ENCODE peak calls at places on chromosomes 7 and 10, in seven cellular contexts. One of them, this sample, is unnamed.

GRCh38 chr7:83646027-83646426 is 2.9 kb downstream of the SEMA3E start:
- DNase-seq in hepatocyte: no peak
- DNase-seq in A172: no peak
- DNase-seq in GM10248: no peak
- DNase-seq in stimulated activated CD4-positive, alpha-beta T cell treated with anti-CD3 and anti-CD28 coated beads, Interleukin-1b, Interleukin-23, amount 100 ng/mL, for 24 hours: no peak
- DNase-seq in aorta: no peak
- DNase-seq in germinal center: no peak
- DNase-seq in this sample: no peak

GRCh38 chr10:43250925-43251663 is 15.8 kb downstream of the RASGEF1A start:
- DNase-seq in hepatocyte: no peak
- DNase-seq in A172: no peak
- DNase-seq in GM10248: no peak
- DNase-seq in stimulated activated CD4-positive, alpha-beta T cell treated with anti-CD3 and anti-CD28 coated beads, Interleukin-1b, Interleukin-23, amount 100 ng/mL, for 24 hours: no peak
- DNase-seq in aorta: no peak
- DNase-seq in germinal center: no peak
- DNase-seq in this sample: no peak

GRCh38 chr7:20408467-20408826 is 77.7 kb downstream of the ITGB8 start:
- DNase-seq in hepatocyte: no peak
- DNase-seq in A172: peak; percentile 19
- DNase-seq in GM10248: no peak
- DNase-seq in stimulated activated CD4-positive, alpha-beta T cell treated with anti-CD3 and anti-CD28 coated beads, Interleukin-1b, Interleukin-23, amount 100 ng/mL, for 24 hours: no peak
- DNase-seq in aorta: no peak
- DNase-seq in germinal center: no peak
- DNase-seq in this sample: no peak

GRCh38 chr10:97538401-97538800 is 34.2 kb upstream of the ANKRD2 start:
- DNase-seq in hepatocyte: no peak
- DNase-seq in A172: no peak
- DNase-seq in GM10248: no peak
- DNase-seq in stimulated activated CD4-positive, alpha-beta T cell treated with anti-CD3 and anti-CD28 coated beads, Interleukin-1b, Interleukin-23, amount 100 ng/mL, for 24 hours: no peak
- DNase-seq in aorta: peak; percentile 32
- DNase-seq in germinal center: no peak
- DNase-seq in this sample: no peak

GRCh38 chr10:126738001-126738400 is 67.5 kb upstream of the C10orf90 start:
- DNase-seq in hepatocyte: no peak
- DNase-seq in A172: no peak
- DNase-seq in GM10248: no peak
- DNase-seq in stimulated activated CD4-positive, alpha-beta T cell treated with anti-CD3 and anti-CD28 coated beads, Interleukin-1b, Interleukin-23, amount 100 ng/mL, for 24 hours: no peak
- DNase-seq in aorta: no peak
- DNase-seq in germinal center: no peak
- DNase-seq in this sample: no peak

GRCh38 chr7:135552148-135552547 is 5.6 kb upstream of the NUP205 start:
- DNase-seq in hepatocyte: no peak
- DNase-seq in A172: no peak
- DNase-seq in GM10248: no peak
- DNase-seq in stimulated activated CD4-positive, alpha-beta T cell treated with anti-CD3 and anti-CD28 coated beads, Interleukin-1b, Interleukin-23, amount 100 ng/mL, for 24 hours: no peak
- DNase-seq in aorta: no peak
- DNase-seq in germinal center: no peak
- DNase-seq in this sample: no peak

GRCh38 chr7:151705744-151706567 is 171.0 kb downstream of the PRKAG2 start:
- DNase-seq in hepatocyte: peak; percentile 68
- DNase-seq in A172: peak; percentile 63
- DNase-seq in GM10248: peak; percentile 47
- DNase-seq in stimulated activated CD4-positive, alpha-beta T cell treated with anti-CD3 and anti-CD28 coated beads, Interleukin-1b, Interleukin-23, amount 100 ng/mL, for 24 hours: no peak
- DNase-seq in aorta: no peak
- DNase-seq in germinal center: peak; percentile 25
- DNase-seq in this sample: no peak

GRCh38 chr7:115676080-115676479 is 354.5 kb downstream of the TFEC start:
- DNase-seq in hepatocyte: peak; percentile 28
- DNase-seq in A172: peak; percentile 29
- DNase-seq in GM10248: no peak
- DNase-seq in stimulated activated CD4-positive, alpha-beta T cell treated with anti-CD3 and anti-CD28 coated beads, Interleukin-1b, Interleukin-23, amount 100 ng/mL, for 24 hours: no peak
- DNase-seq in aorta: no peak
- DNase-seq in germinal center: no peak
- DNase-seq in this sample: peak; percentile 9

GRCh38 chr10:79316671-79317431 is 30.4 kb upstream of the PPIF start:
- DNase-seq in hepatocyte: no peak
- DNase-seq in A172: peak; percentile 53
- DNase-seq in GM10248: peak; percentile 62
- DNase-seq in stimulated activated CD4-positive, alpha-beta T cell treated with anti-CD3 and anti-CD28 coated beads, Interleukin-1b, Interleukin-23, amount 100 ng/mL, for 24 hours: no peak
- DNase-seq in aorta: peak; percentile 75
- DNase-seq in germinal center: peak; percentile 52
- DNase-seq in this sample: no peak

GRCh38 chr7:51317582-51317910 is 937 bp upstream of the COBL start:
- DNase-seq in hepatocyte: no peak
- DNase-seq in A172: no peak
- DNase-seq in GM10248: no peak
- DNase-seq in stimulated activated CD4-positive, alpha-beta T cell treated with anti-CD3 and anti-CD28 coated beads, Interleukin-1b, Interleukin-23, amount 100 ng/mL, for 24 hours: no peak
- DNase-seq in aorta: no peak
- DNase-seq in germinal center: no peak
- DNase-seq in this sample: no peak

GRCh38 chr10:91745086-91745831 is 53.0 kb upstream of the TNKS2 start:
- DNase-seq in hepatocyte: peak; percentile 62
- DNase-seq in A172: no peak
- DNase-seq in GM10248: no peak
- DNase-seq in stimulated activated CD4-positive, alpha-beta T cell treated with anti-CD3 and anti-CD28 coated beads, Interleukin-1b, Interleukin-23, amount 100 ng/mL, for 24 hours: no peak
- DNase-seq in aorta: no peak
- DNase-seq in germinal center: no peak
- DNase-seq in this sample: peak; percentile 18

GRCh38 chr7:33882040-33882800 is 23.1 kb upstream of the BMPER start:
- DNase-seq in hepatocyte: no peak
- DNase-seq in A172: no peak
- DNase-seq in GM10248: no peak
- DNase-seq in stimulated activated CD4-positive, alpha-beta T cell treated with anti-CD3 and anti-CD28 coated beads, Interleukin-1b, Interleukin-23, amount 100 ng/mL, for 24 hours: no peak
- DNase-seq in aorta: no peak
- DNase-seq in germinal center: no peak
- DNase-seq in this sample: peak; percentile 21

GRCh38 chr7:4681218-4681851 is 760 bp upstream of the FOXK1 start:
- DNase-seq in hepatocyte: no peak
- DNase-seq in A172: no peak
- DNase-seq in GM10248: no peak
- DNase-seq in stimulated activated CD4-positive, alpha-beta T cell treated with anti-CD3 and anti-CD28 coated beads, Interleukin-1b, Interleukin-23, amount 100 ng/mL, for 24 hours: no peak
- DNase-seq in aorta: no peak
- DNase-seq in germinal center: no peak
- DNase-seq in this sample: no peak

GRCh38 chr10:26046073-26046684 is 112.2 kb downstream of the MYO3A start:
- DNase-seq in hepatocyte: no peak
- DNase-seq in A172: no peak
- DNase-seq in GM10248: no peak
- DNase-seq in stimulated activated CD4-positive, alpha-beta T cell treated with anti-CD3 and anti-CD28 coated beads, Interleukin-1b, Interleukin-23, amount 100 ng/mL, for 24 hours: no peak
- DNase-seq in aorta: no peak
- DNase-seq in germinal center: no peak
- DNase-seq in this sample: no peak

GRCh38 chr7:132579260-132579899 is 3.1 kb upstream of the PLXNA4 start:
- DNase-seq in hepatocyte: no peak
- DNase-seq in A172: no peak
- DNase-seq in GM10248: no peak
- DNase-seq in stimulated activated CD4-positive, alpha-beta T cell treated with anti-CD3 and anti-CD28 coated beads, Interleukin-1b, Interleukin-23, amount 100 ng/mL, for 24 hours: no peak
- DNase-seq in aorta: no peak
- DNase-seq in germinal center: no peak
- DNase-seq in this sample: no peak

GRCh38 chr10:45154481-45154880 is 153.8 kb downstream of the ZNF22 start:
- DNase-seq in hepatocyte: no peak
- DNase-seq in A172: no peak
- DNase-seq in GM10248: no peak
- DNase-seq in stimulated activated CD4-positive, alpha-beta T cell treated with anti-CD3 and anti-CD28 coated beads, Interleukin-1b, Interleukin-23, amount 100 ng/mL, for 24 hours: no peak
- DNase-seq in aorta: no peak
- DNase-seq in germinal center: no peak
- DNase-seq in this sample: no peak

GRCh38 chr7:33039257-33039904 is 23.2 kb downstream of the NT5C3A start:
- DNase-seq in hepatocyte: no peak
- DNase-seq in A172: no peak
- DNase-seq in GM10248: peak; percentile 30
- DNase-seq in stimulated activated CD4-positive, alpha-beta T cell treated with anti-CD3 and anti-CD28 coated beads, Interleukin-1b, Interleukin-23, amount 100 ng/mL, for 24 hours: no peak
- DNase-seq in aorta: no peak
- DNase-seq in germinal center: peak; percentile 44
- DNase-seq in this sample: no peak

GRCh38 chr7:139680676-139681462 is 96.9 kb downstream of the HIPK2 start:
- DNase-seq in hepatocyte: peak; percentile 67
- DNase-seq in A172: peak; percentile 93
- DNase-seq in GM10248: no peak
- DNase-seq in stimulated activated CD4-positive, alpha-beta T cell treated with anti-CD3 and anti-CD28 coated beads, Interleukin-1b, Interleukin-23, amount 100 ng/mL, for 24 hours: peak; percentile 42
- DNase-seq in aorta: peak; percentile 94
- DNase-seq in germinal center: no peak
- DNase-seq in this sample: no peak

GRCh38 chr10:89216056-89216455 is 8.9 kb upstream of the CH25H start:
- DNase-seq in hepatocyte: no peak
- DNase-seq in A172: no peak
- DNase-seq in GM10248: no peak
- DNase-seq in stimulated activated CD4-positive, alpha-beta T cell treated with anti-CD3 and anti-CD28 coated beads, Interleukin-1b, Interleukin-23, amount 100 ng/mL, for 24 hours: no peak
- DNase-seq in aorta: no peak
- DNase-seq in germinal center: no peak
- DNase-seq in this sample: no peak

GRCh38 chr10:133318494-133319127 is 9.9 kb downstream of the ZNF511 start:
- DNase-seq in hepatocyte: peak; percentile 83
- DNase-seq in A172: no peak
- DNase-seq in GM10248: peak; percentile 74
- DNase-seq in stimulated activated CD4-positive, alpha-beta T cell treated with anti-CD3 and anti-CD28 coated beads, Interleukin-1b, Interleukin-23, amount 100 ng/mL, for 24 hours: no peak
- DNase-seq in aorta: peak; percentile 87
- DNase-seq in germinal center: peak; percentile 65
- DNase-seq in this sample: peak; percentile 71

GRCh38 chr10:131915990-131916766 is 15.4 kb downstream of the PPP2R2D start:
- DNase-seq in hepatocyte: no peak
- DNase-seq in A172: no peak
- DNase-seq in GM10248: no peak
- DNase-seq in stimulated activated CD4-positive, alpha-beta T cell treated with anti-CD3 and anti-CD28 coated beads, Interleukin-1b, Interleukin-23, amount 100 ng/mL, for 24 hours: no peak
- DNase-seq in aorta: no peak
- DNase-seq in germinal center: no peak
- DNase-seq in this sample: no peak

GRCh38 chr7:110442386-110442837 is 648.5 kb upstream of the LRRN3 start:
- DNase-seq in hepatocyte: peak; percentile 74
- DNase-seq in A172: peak; percentile 73
- DNase-seq in GM10248: peak; percentile 28
- DNase-seq in stimulated activated CD4-positive, alpha-beta T cell treated with anti-CD3 and anti-CD28 coated beads, Interleukin-1b, Interleukin-23, amount 100 ng/mL, for 24 hours: no peak
- DNase-seq in aorta: no peak
- DNase-seq in germinal center: no peak
- DNase-seq in this sample: peak; percentile 23

GRCh38 chr10:91296471-91296870 is 76.0 kb downstream of the PCGF5 start:
- DNase-seq in hepatocyte: no peak
- DNase-seq in A172: peak; percentile 53
- DNase-seq in GM10248: no peak
- DNase-seq in stimulated activated CD4-positive, alpha-beta T cell treated with anti-CD3 and anti-CD28 coated beads, Interleukin-1b, Interleukin-23, amount 100 ng/mL, for 24 hours: no peak
- DNase-seq in aorta: no peak
- DNase-seq in germinal center: no peak
- DNase-seq in this sample: no peak

GRCh38 chr10:58666024-58666423 is 153.4 kb downstream of the BICC1 start:
- DNase-seq in hepatocyte: peak; percentile 10
- DNase-seq in A172: peak; percentile 38
- DNase-seq in GM10248: no peak
- DNase-seq in stimulated activated CD4-positive, alpha-beta T cell treated with anti-CD3 and anti-CD28 coated beads, Interleukin-1b, Interleukin-23, amount 100 ng/mL, for 24 hours: no peak
- DNase-seq in aorta: no peak
- DNase-seq in germinal center: no peak
- DNase-seq in this sample: no peak

GRCh38 chr7:6433814-6434630 is 13.7 kb downstream of the DAGLB start:
- DNase-seq in hepatocyte: no peak
- DNase-seq in A172: no peak
- DNase-seq in GM10248: no peak
- DNase-seq in stimulated activated CD4-positive, alpha-beta T cell treated with anti-CD3 and anti-CD28 coated beads, Interleukin-1b, Interleukin-23, amount 100 ng/mL, for 24 hours: no peak
- DNase-seq in aorta: no peak
- DNase-seq in germinal center: no peak
- DNase-seq in this sample: no peak

GRCh38 chr10:126500185-126500584 is 111.9 kb upstream of the ADAM12 start:
- DNase-seq in hepatocyte: no peak
- DNase-seq in A172: peak; percentile 27
- DNase-seq in GM10248: no peak
- DNase-seq in stimulated activated CD4-positive, alpha-beta T cell treated with anti-CD3 and anti-CD28 coated beads, Interleukin-1b, Interleukin-23, amount 100 ng/mL, for 24 hours: no peak
- DNase-seq in aorta: no peak
- DNase-seq in germinal center: no peak
- DNase-seq in this sample: no peak

GRCh38 chr7:7761974-7762769 is 43.8 kb upstream of the RPA3 start:
- DNase-seq in hepatocyte: peak; percentile 49
- DNase-seq in A172: peak; percentile 54
- DNase-seq in GM10248: no peak
- DNase-seq in stimulated activated CD4-positive, alpha-beta T cell treated with anti-CD3 and anti-CD28 coated beads, Interleukin-1b, Interleukin-23, amount 100 ng/mL, for 24 hours: no peak
- DNase-seq in aorta: no peak
- DNase-seq in germinal center: peak; percentile 11
- DNase-seq in this sample: no peak

GRCh38 chr10:124523886-124524285 is 62.3 kb downstream of the LHPP start:
- DNase-seq in hepatocyte: no peak
- DNase-seq in A172: no peak
- DNase-seq in GM10248: no peak
- DNase-seq in stimulated activated CD4-positive, alpha-beta T cell treated with anti-CD3 and anti-CD28 coated beads, Interleukin-1b, Interleukin-23, amount 100 ng/mL, for 24 hours: no peak
- DNase-seq in aorta: no peak
- DNase-seq in germinal center: no peak
- DNase-seq in this sample: no peak

GRCh38 chr7:80284848-80285247 is 150.2 kb downstream of the GNAI1 start:
- DNase-seq in hepatocyte: peak; percentile 18
- DNase-seq in A172: peak; percentile 39
- DNase-seq in GM10248: no peak
- DNase-seq in stimulated activated CD4-positive, alpha-beta T cell treated with anti-CD3 and anti-CD28 coated beads, Interleukin-1b, Interleukin-23, amount 100 ng/mL, for 24 hours: no peak
- DNase-seq in aorta: no peak
- DNase-seq in germinal center: no peak
- DNase-seq in this sample: no peak

GRCh38 chr10:88693392-88694020 is 12.5 kb upstream of the LIPK start:
- DNase-seq in hepatocyte: no peak
- DNase-seq in A172: no peak
- DNase-seq in GM10248: no peak
- DNase-seq in stimulated activated CD4-positive, alpha-beta T cell treated with anti-CD3 and anti-CD28 coated beads, Interleukin-1b, Interleukin-23, amount 100 ng/mL, for 24 hours: no peak
- DNase-seq in aorta: no peak
- DNase-seq in germinal center: no peak
- DNase-seq in this sample: peak; percentile 13

GRCh38 chr10:100817268-100817839 is 72.0 kb downstream of the PAX2 start:
- DNase-seq in hepatocyte: no peak
- DNase-seq in A172: no peak
- DNase-seq in GM10248: no peak
- DNase-seq in stimulated activated CD4-positive, alpha-beta T cell treated with anti-CD3 and anti-CD28 coated beads, Interleukin-1b, Interleukin-23, amount 100 ng/mL, for 24 hours: no peak
- DNase-seq in aorta: peak; percentile 35
- DNase-seq in germinal center: no peak
- DNase-seq in this sample: peak; percentile 21

GRCh38 chr10:55065185-55065584 is 264.2 kb upstream of the PCDH15 start:
- DNase-seq in hepatocyte: peak; percentile 28
- DNase-seq in A172: no peak
- DNase-seq in GM10248: no peak
- DNase-seq in stimulated activated CD4-positive, alpha-beta T cell treated with anti-CD3 and anti-CD28 coated beads, Interleukin-1b, Interleukin-23, amount 100 ng/mL, for 24 hours: no peak
- DNase-seq in aorta: no peak
- DNase-seq in germinal center: no peak
- DNase-seq in this sample: no peak

GRCh38 chr7:83410989-83411591 is 237.8 kb downstream of the SEMA3E start:
- DNase-seq in hepatocyte: peak; percentile 72
- DNase-seq in A172: peak; percentile 45
- DNase-seq in GM10248: peak; percentile 8
- DNase-seq in stimulated activated CD4-positive, alpha-beta T cell treated with anti-CD3 and anti-CD28 coated beads, Interleukin-1b, Interleukin-23, amount 100 ng/mL, for 24 hours: no peak
- DNase-seq in aorta: no peak
- DNase-seq in germinal center: no peak
- DNase-seq in this sample: peak; percentile 48

GRCh38 chr7:26499316-26499897 is 207.7 kb downstream of the SNX10 start:
- DNase-seq in hepatocyte: no peak
- DNase-seq in A172: no peak
- DNase-seq in GM10248: no peak
- DNase-seq in stimulated activated CD4-positive, alpha-beta T cell treated with anti-CD3 and anti-CD28 coated beads, Interleukin-1b, Interleukin-23, amount 100 ng/mL, for 24 hours: no peak
- DNase-seq in aorta: no peak
- DNase-seq in germinal center: no peak
- DNase-seq in this sample: no peak

GRCh38 chr10:118958984-118959916 is 70.3 kb upstream of the NANOS1 start:
- DNase-seq in hepatocyte: peak; percentile 36
- DNase-seq in A172: peak; percentile 46
- DNase-seq in GM10248: no peak
- DNase-seq in stimulated activated CD4-positive, alpha-beta T cell treated with anti-CD3 and anti-CD28 coated beads, Interleukin-1b, Interleukin-23, amount 100 ng/mL, for 24 hours: no peak
- DNase-seq in aorta: no peak
- DNase-seq in germinal center: no peak
- DNase-seq in this sample: peak; percentile 76

GRCh38 chr7:100674441-100675407 is 1.2 kb downstream of the GNB2 start:
- DNase-seq in hepatocyte: peak; percentile 60
- DNase-seq in A172: no peak
- DNase-seq in GM10248: no peak
- DNase-seq in stimulated activated CD4-positive, alpha-beta T cell treated with anti-CD3 and anti-CD28 coated beads, Interleukin-1b, Interleukin-23, amount 100 ng/mL, for 24 hours: no peak
- DNase-seq in aorta: peak; percentile 80
- DNase-seq in germinal center: peak; percentile 47
- DNase-seq in this sample: no peak

GRCh38 chr7:36048141-36048901 is 104.7 kb upstream of the EEPD1 start:
- DNase-seq in hepatocyte: no peak
- DNase-seq in A172: no peak
- DNase-seq in GM10248: no peak
- DNase-seq in stimulated activated CD4-positive, alpha-beta T cell treated with anti-CD3 and anti-CD28 coated beads, Interleukin-1b, Interleukin-23, amount 100 ng/mL, for 24 hours: no peak
- DNase-seq in aorta: no peak
- DNase-seq in germinal center: no peak
- DNase-seq in this sample: no peak

GRCh38 chr10:31698169-31698890 is 230.3 kb downstream of the ARHGAP12 start:
- DNase-seq in hepatocyte: peak; percentile 50
- DNase-seq in A172: peak; percentile 30
- DNase-seq in GM10248: no peak
- DNase-seq in stimulated activated CD4-positive, alpha-beta T cell treated with anti-CD3 and anti-CD28 coated beads, Interleukin-1b, Interleukin-23, amount 100 ng/mL, for 24 hours: no peak
- DNase-seq in aorta: no peak
- DNase-seq in germinal center: no peak
- DNase-seq in this sample: no peak

This sample was measured in cerebellar cortex.